ENCODE peak calls at places on chromosomes 12 and 14, in nine cellular contexts. S is cardiac muscle cell, G is dorsolateral prefrontal cortex, P is endothelial cell, U is mucosa of descending colon, J is stomach, M is HCT116, A is psoas muscle, I is fibroblast of mammary gland. X is an unnamed sample.

GRCh38 chr12:116215021-116215420 is 62.5 kb downstream of the MED13L start:
- DNase-seq in S (no peak), G (no peak), P (no peak), U (no peak), J (no peak), M (no peak), A (no peak), I (no peak), X (no peak)

GRCh38 chr12:14995583-14996425 is 23.0 kb downstream of the PDE6H start:
- DNase-seq in S (peak), G (no peak), P (no peak), U (no peak), J (no peak), M (peak), A (no peak), I (peak), X (no peak)

GRCh38 chr12:128021561-128021960 is 245.4 kb upstream of the TMEM132C start:
- DNase-seq in S (no peak), G (no peak), P (no peak), U (no peak), J (no peak), M (no peak), A (no peak), I (no peak), X (no peak)

GRCh38 chr12:94099191-94099983 is 49.0 kb upstream of the PLXNC1 start:
- DNase-seq in S (no peak), G (no peak), P (no peak), U (no peak), J (no peak), M (no peak), A (no peak), I (peak), X (no peak)

GRCh38 chr12:66403746-66404145 is 101.5 kb downstream of the HELB start:
- DNase-seq in S (no peak), G (no peak), P (no peak), U (no peak), J (no peak), M (no peak), A (no peak), I (no peak), X (no peak)

GRCh38 chr12:49631336-49631907 is 8.1 kb downstream of the PRPF40B start:
- DNase-seq in S (no peak), G (no peak), P (no peak), U (no peak), J (no peak), M (no peak), A (no peak), I (no peak), X (no peak)

GRCh38 chr12:4450551-4451112 is 5.0 kb upstream of the FGF6 start:
- DNase-seq in S (peak), G (no peak), P (no peak), U (no peak), J (no peak), M (no peak), A (peak), I (no peak), X (no peak)

GRCh38 chr14:53380508-53381225 is 227.5 kb upstream of the DDHD1 start:
- DNase-seq in S (no peak), G (no peak), P (no peak), U (no peak), J (no peak), M (no peak), A (no peak), I (no peak), X (no peak)

GRCh38 chr12:122672515-122672914 is 30.6 kb downstream of the HCAR2 start:
- DNase-seq in S (no peak), G (no peak), P (no peak), U (no peak), J (no peak), M (no peak), A (no peak), I (no peak), X (no peak)

GRCh38 chr14:20757963-20758362 is 10.2 kb upstream of the EDDM3B start:
- DNase-seq in S (peak), G (no peak), P (peak), U (peak), J (no peak), M (no peak), A (no peak), I (no peak), X (peak)

GRCh38 chr14:103185051-103186027 is 62.1 kb downstream of the TNFAIP2 start:
- DNase-seq in S (peak), G (no peak), P (peak), U (no peak), J (no peak), M (peak), A (no peak), I (peak), X (no peak)

DNA sequence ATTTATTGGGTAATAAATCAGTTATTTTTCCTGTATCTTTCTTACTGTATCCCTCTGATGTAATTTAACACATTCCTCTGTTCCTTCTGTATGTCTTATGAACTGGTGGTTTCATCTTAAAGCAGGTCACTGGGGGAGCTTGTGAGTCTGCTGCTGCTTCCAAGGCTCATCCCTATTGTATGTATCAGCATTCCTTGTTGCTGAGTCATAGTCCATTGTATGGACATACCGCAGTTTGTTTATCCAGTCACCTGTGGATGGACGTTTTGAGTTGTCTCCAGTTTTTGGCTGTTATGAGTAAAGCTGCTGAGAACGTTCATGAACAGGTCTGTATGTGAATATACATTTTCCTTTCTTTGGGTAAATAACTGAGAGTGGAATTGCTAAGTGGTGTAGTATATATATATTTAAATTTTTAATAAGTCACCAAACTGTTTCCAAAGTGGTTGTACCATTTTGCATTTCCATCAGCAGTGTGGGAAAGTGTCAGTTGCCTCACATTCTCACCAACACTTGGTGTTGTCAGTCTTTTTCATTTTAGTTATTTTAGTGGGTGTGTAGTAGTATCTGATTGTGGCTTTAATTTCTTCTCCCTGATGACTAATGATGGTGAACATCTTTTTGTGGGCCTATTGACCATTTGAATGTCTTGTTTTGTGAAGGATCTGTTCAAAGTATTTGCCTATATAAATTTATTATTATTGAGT is 82.7 kb downstream of the BEGAIN start:
- DNase-seq in S (no peak), G (no peak), P (no peak), U (no peak), J (no peak), M (peak), A (no peak), I (peak), X (no peak)
- TF ChIP-seq CTCF in S (no peak), G (no peak), P (no peak), U (no peak), J (no peak), M (no peak), A (no peak), I (no peak), X (no peak)

GRCh38 chr12:54432815-54433164 is 13.7 kb upstream of the ITGA5 start:
- DNase-seq in S (no peak), G (no peak), P (peak), U (no peak), J (no peak), M (no peak), A (no peak), I (no peak), X (no peak)

GRCh38 chr12:54429014-54429471 is 10.0 kb upstream of the ITGA5 start:
- DNase-seq in S (no peak), G (no peak), P (no peak), U (no peak), J (no peak), M (no peak), A (no peak), I (no peak), X (no peak)

GRCh38 chr12:54428050-54429013 is 9.3 kb upstream of the ITGA5 start:
- DNase-seq in S (no peak), G (no peak), P (peak), U (no peak), J (no peak), M (no peak), A (no peak), I (peak), X (no peak)

GRCh38 chr12:54430471-54431075 is 11.5 kb upstream of the ITGA5 start:
- DNase-seq in S (no peak), G (no peak), P (no peak), U (no peak), J (no peak), M (no peak), A (no peak), I (no peak), X (no peak)

DNA sequence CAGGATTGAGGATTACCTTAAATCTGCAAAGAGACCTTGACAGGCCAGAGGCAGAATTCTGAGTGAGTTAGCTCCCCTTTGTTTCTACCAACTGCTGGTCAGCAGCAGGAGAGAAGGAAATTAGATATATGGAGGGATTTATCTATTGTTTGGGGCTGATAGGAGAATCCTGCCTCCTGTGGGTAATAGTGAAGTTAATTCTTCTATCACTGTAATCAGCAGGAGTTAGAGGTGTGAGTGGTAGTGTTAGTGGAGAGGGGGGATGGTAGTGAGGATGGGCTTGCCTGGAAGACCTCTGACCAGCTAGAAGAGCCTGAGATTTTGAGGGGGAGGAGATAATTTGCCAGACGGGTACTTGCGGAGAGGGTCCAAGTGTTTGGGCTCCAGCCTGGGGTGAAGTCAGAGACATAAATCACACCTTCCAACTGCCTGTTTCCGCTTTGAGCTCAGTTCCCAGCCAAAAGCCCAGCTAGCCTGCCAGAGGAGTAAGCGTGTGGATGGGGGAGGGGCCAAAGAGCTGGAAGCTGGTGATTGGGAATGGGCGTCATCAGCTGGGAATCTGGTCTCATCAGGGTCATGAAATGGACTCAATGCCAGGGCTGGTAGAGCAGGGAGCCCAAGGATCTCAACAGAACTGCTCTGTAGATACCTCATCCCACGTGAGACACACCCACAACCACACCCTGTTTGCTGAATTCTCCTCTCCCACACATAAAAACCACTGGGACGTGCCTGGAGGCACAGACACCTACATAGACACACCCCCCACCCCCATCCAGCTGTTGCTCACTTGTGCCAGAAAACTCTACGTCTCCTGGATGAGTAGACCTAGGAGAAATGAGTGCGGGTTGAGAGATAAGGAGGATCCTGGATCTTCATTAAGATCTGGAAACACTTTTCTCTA is 13.1 kb upstream of the ITGA5 start:
- DNase-seq in S (peak), G (no peak), P (peak), U (peak), J (peak), M (no peak), A (peak), I (peak), X (no peak)
- TF ChIP-seq CTCF in S (no peak), G (no peak), P (no peak), U (no peak), J (no peak), M (no peak), A (no peak), I (no peak), X (no peak)

DNA sequence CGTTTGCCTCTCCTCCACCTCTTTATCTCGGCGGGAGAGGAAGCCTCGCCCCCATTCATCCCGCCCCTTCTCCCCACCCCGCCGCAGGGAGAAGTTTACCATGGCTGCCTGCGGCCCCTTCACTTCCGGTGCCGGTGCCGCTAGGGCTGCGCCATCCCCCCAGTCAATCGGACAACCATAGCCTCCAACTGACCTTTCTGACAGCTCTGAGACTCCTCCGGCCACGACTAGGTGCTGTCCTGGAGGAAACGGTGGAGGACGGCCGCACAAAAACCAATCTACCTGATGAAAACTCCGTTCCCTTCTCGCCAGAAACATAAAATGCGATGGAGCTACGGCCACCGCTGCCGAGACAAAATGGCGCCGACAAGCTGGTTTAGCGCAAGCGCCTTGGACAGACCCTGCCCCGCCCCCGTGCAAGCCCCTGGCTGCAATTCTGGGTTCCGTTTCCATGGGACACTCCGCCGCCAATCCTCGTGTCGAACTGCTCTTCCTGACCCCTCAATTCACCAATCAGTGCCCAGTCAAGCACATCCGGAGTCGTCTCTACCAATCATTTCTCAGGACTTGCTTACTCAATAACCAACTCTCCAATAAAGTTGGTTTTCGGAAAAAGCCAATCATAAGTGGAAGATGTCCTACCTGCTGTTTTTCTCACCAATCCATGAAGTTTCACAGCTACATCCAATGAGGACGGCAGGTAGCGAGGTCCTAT is 436 bp upstream of the ARID4A start:
- DNase-seq in S (peak), G (peak), P (peak), U (peak), J (peak), M (peak), A (peak), I (peak), X (peak)
- TF ChIP-seq CTCF in S (no peak), G (peak), P (no peak), U (peak), J (no peak), M (no peak), A (peak), I (no peak), X (no peak)

GRCh38 chr14:77862154-77862783 is 62.4 kb downstream of the ADCK1 start:
- DNase-seq in S (peak), G (peak), P (peak), U (peak), J (peak), M (peak), A (peak), I (peak), X (peak)
- TF ChIP-seq CTCF in S (peak), G (peak), P (peak), U (peak), J (peak), M (peak), A (peak), I (peak), X (peak)

GRCh38 chr14:26191123-26191522 is 406.7 kb downstream of the NOVA1 start:
- DNase-seq in S (peak), G (no peak), P (no peak), U (no peak), J (no peak), M (no peak), A (no peak), I (peak), X (no peak)
- TF ChIP-seq CTCF in S (peak), G (no peak), P (no peak), U (no peak), J (no peak), M (no peak), A (no peak), I (peak), X (no peak)

DNA sequence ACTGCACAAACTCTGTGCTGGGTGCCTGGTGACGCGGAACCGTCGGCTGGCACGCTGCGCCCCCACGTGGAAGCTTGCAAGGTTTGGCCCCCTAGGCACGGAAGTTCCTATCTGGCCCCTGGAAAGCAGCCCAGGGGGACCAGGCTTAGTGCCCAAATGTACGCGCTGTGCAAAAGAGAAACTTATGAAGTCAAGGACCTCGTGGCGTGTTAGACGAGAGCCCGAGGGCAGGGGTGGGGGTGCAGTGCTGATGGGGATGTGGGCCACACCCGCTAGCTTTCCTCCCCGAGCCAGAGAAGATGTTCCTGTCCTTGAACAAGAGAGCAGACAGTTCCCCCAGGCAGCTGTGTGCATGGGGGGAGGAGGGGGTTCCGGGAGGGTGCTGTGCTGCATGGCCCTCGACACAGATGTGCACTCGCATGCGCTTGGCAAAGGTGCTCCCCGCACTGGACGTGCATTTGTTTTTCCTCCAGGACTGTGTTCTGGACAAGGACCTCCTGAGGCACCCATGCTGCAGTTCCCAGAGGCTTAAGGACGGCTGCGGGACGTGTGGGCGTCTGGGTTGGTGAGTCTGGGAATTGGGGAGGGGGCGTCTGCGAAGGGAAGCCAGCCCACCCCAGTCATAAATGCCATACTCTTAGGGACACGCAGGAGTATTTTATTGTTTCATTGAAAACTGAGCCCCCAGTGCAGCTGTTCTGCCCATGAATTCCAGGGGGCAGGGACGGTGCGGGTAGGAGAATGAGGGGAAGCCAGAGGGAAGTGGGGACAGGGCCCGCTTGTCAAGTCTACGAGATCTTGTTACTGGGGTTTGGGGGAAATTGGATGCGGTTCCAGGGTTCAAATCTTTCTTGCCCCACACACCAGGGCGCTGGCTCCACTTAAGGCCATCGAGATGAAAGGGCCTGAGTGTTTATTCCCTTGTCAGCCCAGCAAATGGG is 80.0 kb downstream of the NTF3 start:
- DNase-seq in S (peak), G (no peak), P (peak), U (peak), J (no peak), M (peak), A (peak), I (no peak), X (no peak)
- TF ChIP-seq CTCF in S (peak), G (no peak), P (peak), U (peak), J (no peak), M (peak), A (peak), I (no peak), X (no peak)

GRCh38 chr14:91046488-91047072 is 13.9 kb downstream of the RPS6KA5 start:
- DNase-seq in S (no peak), G (no peak), P (no peak), U (no peak), J (no peak), M (no peak), A (no peak), I (no peak), X (no peak)

GRCh38 chr14:91036741-91037469 is 23.5 kb downstream of the RPS6KA5 start:
- DNase-seq in S (no peak), G (no peak), P (no peak), U (no peak), J (no peak), M (no peak), A (no peak), I (peak), X (no peak)

GRCh38 chr14:91040545-91040944 is 19.9 kb downstream of the RPS6KA5 start:
- DNase-seq in S (no peak), G (no peak), P (no peak), U (no peak), J (no peak), M (no peak), A (no peak), I (no peak), X (no peak)

GRCh38 chr14:91038439-91038838 is 22.0 kb downstream of the RPS6KA5 start:
- DNase-seq in S (no peak), G (peak), P (no peak), U (no peak), J (no peak), M (no peak), A (no peak), I (peak), X (no peak)

DNA sequence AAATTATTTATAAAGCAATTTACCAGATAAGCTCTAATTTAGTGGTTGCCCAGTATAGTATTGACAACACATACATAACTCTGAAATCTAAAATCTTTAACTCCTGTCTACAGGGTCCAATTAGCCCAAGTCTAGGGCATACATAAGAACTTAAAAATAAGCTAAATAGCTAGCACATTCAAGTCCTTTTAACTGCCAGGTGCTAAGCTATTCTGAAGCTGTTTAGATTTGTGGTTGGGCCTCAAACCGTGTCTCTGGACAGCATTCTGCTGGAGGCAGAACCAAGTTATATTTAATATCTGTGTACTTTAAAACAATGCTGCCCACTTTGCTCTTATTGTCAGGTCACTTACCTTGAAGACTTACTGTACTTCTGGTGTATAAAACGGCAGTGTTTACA is 19.0 kb downstream of the RPS6KA5 start:
- DNase-seq in S (no peak), G (no peak), P (no peak), U (no peak), J (no peak), M (no peak), A (no peak), I (no peak), X (no peak)
- TF ChIP-seq CTCF in S (no peak), G (no peak), P (no peak), U (no peak), J (no peak), M (no peak), A (no peak), I (no peak), X (no peak)

DNA sequence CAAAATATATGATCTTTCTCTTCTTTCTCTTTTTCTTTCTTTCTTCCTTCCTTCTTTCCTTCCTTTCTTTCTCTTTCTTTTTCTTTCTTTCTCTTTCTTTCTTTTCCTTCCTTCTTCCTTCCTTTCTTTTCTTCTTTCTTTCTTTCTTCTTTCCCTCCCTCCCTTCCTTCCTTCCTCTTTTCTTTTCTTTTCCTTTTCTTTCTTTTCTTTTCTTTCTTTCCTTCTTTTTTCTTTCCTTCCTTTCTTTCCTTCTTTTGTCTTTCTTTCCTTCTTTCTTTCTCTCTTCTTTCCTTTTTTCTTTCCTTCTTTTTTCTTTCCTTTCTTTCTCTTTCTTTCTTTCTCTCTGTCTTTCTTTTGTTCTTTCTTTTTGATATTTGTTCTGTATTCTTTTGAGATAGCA is 1356.0 kb upstream of the SEL1L start:
- DNase-seq in S (no peak), G (no peak), P (no peak), U (no peak), J (no peak), M (no peak), A (no peak), I (no peak), X (no peak)
- TF ChIP-seq CTCF in S (no peak), G (no peak), P (no peak), U (no peak), J (no peak), M (no peak), A (no peak), I (no peak), X (peak)

X was measured in CD8-positive, alpha-beta T cell.